ENCODE peak calls at places on chromosomes 16 and 17, in four cellular contexts. K is uterus, J is stomach, E is esophagus squamous epithelium. I is an unnamed sample.

GRCh38 chr16:2365895-2366294 is 25.4 kb upstream of the ABCA3 start:
- DNase-seq in K (no peak), J (no peak), E (no peak), I (no peak)

GRCh38 chr16:15996432-15997109 is 47.2 kb downstream of the ABCC1 start:
- DNase-seq in K (peak), J (peak), E (no peak), I (no peak)

GRCh38 chr17:78697122-78697845 is 84.8 kb downstream of the CYTH1 start:
- DNase-seq in K (no peak), J (no peak), E (no peak), I (no peak)

GRCh38 chr17:17391575-17392370 is 85.0 kb upstream of the MED9 start:
- DNase-seq in K (no peak), J (no peak), E (no peak), I (no peak)

GRCh38 chr17:80219013-80219776 is 938 bp downstream of the SGSH start:
- DNase-seq in K (peak), J (peak), E (peak), I (peak)

GRCh38 chr17:18219016-18219415 is 6.4 kb upstream of the LLGL1 start:
- DNase-seq in K (peak), J (peak), E (no peak), I (no peak)

GRCh38 chr16:10521681-10522274 is 58.6 kb downstream of the EMP2 start:
- DNase-seq in K (peak), J (peak), E (no peak), I (peak)

GRCh38 chr17:82108038-82108998 is 10.3 kb upstream of the FASN start:
- DNase-seq in K (no peak), J (no peak), E (no peak), I (no peak)

GRCh38 chr17:59001158-59001814 is 105.4 kb downstream of the TRIM37 start:
- DNase-seq in K (no peak), J (peak), E (peak), I (peak)

GRCh38 chr17:19664821-19665181 is 16.2 kb downstream of the ALDH3A2 start:
- DNase-seq in K (no peak), J (no peak), E (no peak), I (no peak)

GRCh38 chr17:36818134-36818825 is 119.0 kb upstream of the LHX1 start:
- DNase-seq in K (no peak), J (no peak), E (no peak), I (no peak)

GRCh38 chr16:76946879-76947278 is 244.1 kb upstream of the MON1B start:
- DNase-seq in K (no peak), J (no peak), E (no peak), I (no peak)

GRCh38 chr17:78974635-78975591 is 4.8 kb downstream of the LGALS3BP start:
- DNase-seq in K (peak), J (peak), E (no peak), I (peak)

GRCh38 chr16:2026461-2027023 is at the start of gene NHERF2:
- DNase-seq in K (peak), J (peak), E (no peak), I (no peak)

GRCh38 chr17:73091410-73091769 is 1.1 kb downstream of the SLC39A11 start:
- DNase-seq in K (no peak), J (no peak), E (no peak), I (no peak)

GRCh38 chr16:81553080-81553813 is 108.6 kb downstream of the CMIP start:
- DNase-seq in K (no peak), J (peak), E (no peak), I (no peak)

GRCh38 chr16:84815446-84815845 is 4.3 kb upstream of the CRISPLD2 start:
- DNase-seq in K (no peak), J (no peak), E (no peak), I (no peak)

GRCh38 chr16:19008245-19008644 is 24.5 kb downstream of the TMC7 start:
- DNase-seq in K (no peak), J (no peak), E (no peak), I (no peak)

DNA sequence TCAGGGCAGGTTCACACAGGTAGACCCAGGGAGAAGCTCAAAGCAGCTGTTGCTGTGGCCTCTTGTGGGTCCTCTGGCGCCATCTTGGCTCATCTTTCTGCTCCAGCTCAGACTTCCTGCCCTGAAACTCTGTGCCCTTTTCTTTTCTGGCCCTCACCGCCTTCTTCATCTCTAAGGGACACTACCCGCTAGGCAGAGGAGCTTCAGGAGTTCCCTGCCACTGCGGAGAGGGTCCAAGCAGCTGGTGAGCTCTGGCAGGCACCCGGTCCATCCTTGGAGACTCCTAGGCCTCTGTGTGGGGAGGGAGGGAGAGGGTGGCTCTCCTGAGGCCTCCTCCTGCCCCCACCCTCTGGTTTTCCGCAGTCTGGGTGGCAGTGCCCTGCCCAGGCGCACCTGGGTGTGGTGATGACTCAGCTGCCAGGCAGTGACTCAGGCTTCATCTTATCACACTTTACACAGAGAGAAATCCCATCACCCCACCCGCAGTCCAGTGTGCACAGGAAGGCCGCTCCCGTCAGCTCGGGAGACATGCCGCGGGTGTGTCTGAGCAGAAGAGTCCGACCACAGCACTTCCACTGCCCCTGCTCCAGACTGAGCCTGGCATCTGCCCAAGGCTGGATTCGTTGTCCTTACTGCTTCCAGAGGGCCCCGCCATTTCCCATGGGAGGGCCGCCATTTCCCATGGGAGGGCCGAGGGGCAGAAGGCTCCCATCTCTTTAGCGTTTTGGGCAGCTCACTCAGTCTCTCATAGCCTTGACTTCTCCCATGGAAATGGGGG is 7.3 kb downstream of the NT5C start:
- DNase-seq in K (no peak), J (peak), E (peak), I (peak)
- H3K27ac ChIP-seq in K (peak), J (peak), E (peak), I (no peak)

GRCh38 chr17:9760336-9760735 is 31.1 kb downstream of the DHRS7C start:
- DNase-seq in K (no peak), J (no peak), E (no peak), I (no peak)

GRCh38 chr17:9750488-9750887 is 40.9 kb downstream of the DHRS7C start:
- DNase-seq in K (peak), J (no peak), E (no peak), I (no peak)

DNA sequence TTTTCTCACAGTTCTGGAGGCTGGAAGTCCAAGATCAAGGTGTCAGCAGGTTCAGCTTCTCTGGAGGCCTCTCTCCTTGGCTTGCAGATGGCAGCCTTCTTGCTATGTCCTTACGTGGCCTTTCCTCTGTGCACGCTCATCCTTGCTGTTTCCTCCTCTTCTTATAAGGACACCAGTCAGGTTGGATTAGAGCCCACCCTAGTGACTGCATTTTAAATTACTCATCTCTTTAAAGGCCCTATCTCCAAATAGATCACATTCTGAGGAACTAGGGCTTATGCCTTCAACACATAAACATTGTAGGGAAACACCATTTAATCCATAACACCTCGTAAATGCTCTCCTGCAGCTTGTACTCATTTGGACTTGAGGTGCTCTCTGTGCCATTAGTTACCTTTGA is 36.3 kb downstream of the DHRS7C start:
- DNase-seq in K (no peak), J (no peak), E (no peak), I (no peak)
- TF ChIP-seq CTCF in K (no peak), J (no peak), E (no peak), I (no peak)

DNA sequence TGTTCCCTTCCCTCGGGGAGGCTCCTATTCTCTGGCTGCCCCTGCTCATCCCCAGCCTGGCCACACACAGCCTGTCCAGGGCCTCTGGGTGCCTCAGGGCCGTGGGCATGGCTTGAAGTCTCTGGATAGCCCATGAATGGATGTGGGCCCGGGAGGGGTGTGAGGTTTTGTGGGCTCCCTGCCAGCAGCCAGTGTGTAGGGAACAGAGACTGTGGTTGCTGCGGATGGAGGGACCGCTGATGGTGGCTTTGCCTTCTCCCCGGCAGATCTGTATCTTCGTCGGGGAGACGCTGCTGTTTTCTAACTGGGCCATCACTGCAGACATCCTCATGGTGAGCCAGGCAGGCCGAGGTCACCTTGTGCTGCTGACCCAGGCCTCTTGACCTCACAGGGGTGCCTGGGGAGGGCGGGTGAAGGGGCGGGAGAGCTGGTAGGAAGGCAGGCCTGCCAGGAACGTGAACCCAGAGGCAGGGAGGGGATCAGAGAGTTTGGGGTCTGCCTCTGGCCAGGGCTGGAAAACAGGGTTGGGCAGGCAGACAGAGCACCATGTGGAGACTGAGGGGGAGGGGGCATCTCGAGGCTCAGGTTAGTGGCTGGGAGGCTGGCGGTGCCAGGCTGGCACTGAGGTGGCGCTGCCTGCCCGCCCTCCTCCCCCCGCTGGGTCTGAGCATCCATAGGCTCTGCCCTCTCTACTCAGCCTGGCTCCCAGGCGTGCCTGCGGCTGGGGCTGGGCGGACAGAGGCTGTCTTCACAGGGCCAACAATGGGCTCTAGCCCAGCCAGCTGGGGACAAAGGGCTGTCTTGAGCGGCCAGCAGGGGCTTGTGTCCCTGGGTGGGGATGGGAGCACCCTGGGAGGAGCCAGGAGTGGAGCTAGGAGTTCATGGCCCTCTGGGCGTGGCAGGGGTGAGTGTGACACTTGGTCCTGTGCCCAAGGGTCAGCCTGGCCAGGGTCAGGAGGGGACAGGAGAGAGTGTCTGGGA is 21.4 kb downstream of the MYBBP1A start:
- DNase-seq in K (no peak), J (peak), E (no peak), I (no peak)
- TF ChIP-seq POLR2A in K (no peak), J (no peak), E (no peak), I (no peak)

GRCh38 chr16:20801278-20801677 is 5.0 kb downstream of the ERI2 start:
- DNase-seq in K (no peak), J (no peak), E (no peak), I (no peak)

GRCh38 chr16:20803561-20804214 is 2.6 kb downstream of the ERI2 start:
- DNase-seq in K (no peak), J (no peak), E (no peak), I (no peak)

GRCh38 chr16:20803192-20803560 is 3.1 kb downstream of the ERI2 start:
- DNase-seq in K (no peak), J (no peak), E (no peak), I (no peak)

GRCh38 chr16:20799599-20799998 is 6.7 kb downstream of the ERI2 start:
- DNase-seq in K (no peak), J (no peak), E (no peak), I (no peak)

GRCh38 chr16:20798364-20798763 is 7.9 kb downstream of the ERI2 start:
- DNase-seq in K (no peak), J (no peak), E (no peak), I (no peak)
- H3K27ac ChIP-seq in K (no peak), J (no peak), E (no peak), I (no peak)

GRCh38 chr16:89612415-89612814 is 1.0 kb upstream of the DPEP1 start:
- DNase-seq in K (no peak), J (no peak), E (no peak), I (no peak)
- TF ChIP-seq CTCF in K (no peak), J (no peak), E (no peak), I (no peak)

DNA sequence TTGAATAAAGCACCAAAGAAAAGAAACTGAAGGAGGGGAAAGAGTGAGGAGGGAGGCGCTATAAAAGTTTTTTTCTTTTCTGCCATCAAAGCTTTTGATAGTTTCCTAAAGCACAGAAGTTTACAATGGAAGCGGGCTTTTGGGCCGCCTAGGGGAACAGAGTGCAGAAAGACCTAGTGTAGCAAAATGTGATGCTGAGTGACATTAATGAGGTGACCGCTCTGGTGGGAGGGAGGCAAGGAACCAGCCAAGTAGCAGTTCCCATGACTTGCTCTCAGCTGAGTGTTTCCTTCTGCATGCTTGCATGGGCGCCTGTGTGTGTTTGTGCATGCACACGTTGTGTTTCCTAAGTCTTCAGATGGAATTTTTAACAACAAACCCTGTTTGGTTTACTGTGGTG is 15.5 kb downstream of the MSI2 start:
- DNase-seq in K (no peak), J (no peak), E (no peak), I (no peak)
- TF ChIP-seq POLR2A in K (no peak), J (no peak), E (no peak), I (no peak)

GRCh38 chr17:44014133-44014436 is 678 bp downstream of the TMEM101 start:
- DNase-seq in K (no peak), J (no peak), E (no peak), I (no peak)
- H3K27ac ChIP-seq in K (peak), J (peak), E (peak), I (peak)

DNA sequence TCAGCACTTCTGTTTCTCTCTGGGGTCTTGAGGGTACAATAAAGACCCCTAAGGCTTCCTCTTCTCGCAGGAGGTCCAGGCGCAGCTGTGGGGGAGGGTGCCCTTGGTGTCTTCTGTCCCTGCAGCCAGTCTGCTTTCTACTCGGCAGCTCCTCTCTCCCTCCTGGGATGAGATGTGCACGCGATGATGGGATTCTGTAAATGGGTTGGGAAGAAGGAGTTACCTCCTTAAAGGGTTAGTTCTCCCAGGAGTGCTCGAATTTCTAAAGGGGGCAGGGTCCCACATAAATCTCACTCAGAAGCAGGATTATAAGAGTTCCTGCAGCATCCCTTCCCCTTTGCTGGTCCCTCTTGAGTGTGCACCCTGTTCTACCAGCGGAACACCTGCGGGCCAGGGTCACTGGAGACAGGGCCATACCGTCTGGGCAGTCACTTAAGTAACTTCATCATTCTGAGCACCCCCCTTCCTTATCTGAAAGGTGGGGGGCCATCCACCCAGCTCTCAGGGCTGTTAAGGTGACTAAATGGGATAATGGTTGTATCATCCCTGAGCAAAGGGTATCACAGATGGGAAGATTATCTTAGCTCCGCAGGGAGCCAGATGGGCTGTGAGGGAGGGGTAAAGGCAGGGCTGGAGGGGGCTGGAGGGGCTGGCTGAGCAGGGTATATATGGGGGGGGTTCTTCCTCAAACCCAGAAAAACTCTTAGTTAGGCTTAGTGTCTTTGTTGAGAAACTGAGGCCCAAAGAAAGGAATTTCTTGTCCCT is 3.1 kb upstream of the CACNA1G start:
- DNase-seq in K (no peak), J (no peak), E (no peak), I (no peak)
- TF ChIP-seq CTCF in K (no peak), J (no peak), E (no peak), I (no peak)

GRCh38 chr16:56679813-56680212 is 2.5 kb upstream of the MT1X start:
- DNase-seq in K (no peak), J (no peak), E (no peak), I (peak)

GRCh38 chr16:56682703-56683397 is 580 bp downstream of the MT1X start:
- DNase-seq in K (peak), J (no peak), E (no peak), I (peak)

GRCh38 chr16:56684256-56684925 is 2.1 kb downstream of the MT1X start:
- DNase-seq in K (no peak), J (no peak), E (no peak), I (peak)

GRCh38 chr16:56683424-56684162 is 1.3 kb downstream of the MT1X start:
- DNase-seq in K (no peak), J (no peak), E (no peak), I (no peak)

GRCh38 chr16:56681939-56682702 is at the start of gene MT1X:
- DNase-seq in K (peak), J (peak), E (peak), I (peak)
- TF ChIP-seq POLR2A in K (peak), J (peak), E (peak), I (peak)